ENCODE peak calls at places on chromosomes 6 and 20, in six cellular contexts. One of them, this sample, is unnamed.

GRCh38 chr20:3766832-3767433 is 620 bp downstream of the ADISSP start:
- DNase-seq in dorsolateral prefrontal cortex: no peak
- DNase-seq in IMR-90: no peak
- DNase-seq in colonic mucosa: no peak
- DNase-seq in GM23338: peak; percentile 43
- DNase-seq in H1: no peak
- DNase-seq in this sample: no peak

GRCh38 chr6:52995913-52996685 is 1.0 kb upstream of the GSTA4 start:
- DNase-seq in IMR-90: peak; percentile 91
- DNase-seq in dorsolateral prefrontal cortex: no peak
- DNase-seq in GM23338: peak; percentile 54
- DNase-seq in colonic mucosa: peak; percentile 45
- DNase-seq in H1: peak; percentile 47
- DNase-seq in this sample: peak; percentile 90

GRCh38 chr6:137283940-137284910 is 65.0 kb upstream of the IFNGR1 start:
- DNase-seq in IMR-90: peak; percentile 19
- DNase-seq in GM23338: no peak
- DNase-seq in colonic mucosa: no peak
- DNase-seq in H1: no peak
- DNase-seq in dorsolateral prefrontal cortex: no peak
- DNase-seq in this sample: peak; percentile 16

GRCh38 chr6:46015119-46015968 is at the start of gene CLIC5:
- DNase-seq in dorsolateral prefrontal cortex: peak; percentile 41
- DNase-seq in GM23338: peak; percentile 50
- DNase-seq in colonic mucosa: peak; percentile 70
- DNase-seq in IMR-90: no peak
- DNase-seq in H1: no peak
- DNase-seq in this sample: no peak

GRCh38 chr6:139124887-139125672 is 9.8 kb upstream of the HECA start:
- DNase-seq in colonic mucosa: peak; percentile 79
- DNase-seq in H1: no peak
- DNase-seq in GM23338: peak; percentile 79
- DNase-seq in IMR-90: peak; percentile 49
- DNase-seq in dorsolateral prefrontal cortex: no peak
- DNase-seq in this sample: peak; percentile 85

GRCh38 chr6:29011276-29011734 is 6.2 kb upstream of the ZNF311 start:
- DNase-seq in H1: no peak
- DNase-seq in colonic mucosa: no peak
- DNase-seq in IMR-90: peak; percentile 51
- DNase-seq in GM23338: peak; percentile 95
- DNase-seq in dorsolateral prefrontal cortex: no peak
- DNase-seq in this sample: peak; percentile 75

GRCh38 chr20:34362502-34363061 is 491 bp upstream of the ITCH start:
- DNase-seq in colonic mucosa: peak; percentile 26
- DNase-seq in GM23338: no peak
- DNase-seq in H1: no peak
- DNase-seq in dorsolateral prefrontal cortex: no peak
- DNase-seq in IMR-90: no peak
- DNase-seq in this sample: no peak

GRCh38 chr6:19860235-19860877 is 23.2 kb downstream of the ID4 start:
- DNase-seq in H1: no peak
- DNase-seq in dorsolateral prefrontal cortex: no peak
- DNase-seq in colonic mucosa: peak; percentile 54
- DNase-seq in IMR-90: no peak
- DNase-seq in GM23338: no peak
- DNase-seq in this sample: no peak

GRCh38 chr6:56255370-56255769 is 8.0 kb upstream of the COL21A1 start:
- DNase-seq in H1: no peak
- DNase-seq in dorsolateral prefrontal cortex: no peak
- DNase-seq in IMR-90: no peak
- DNase-seq in colonic mucosa: no peak
- DNase-seq in GM23338: no peak
- DNase-seq in this sample: peak; percentile 65

GRCh38 chr20:1301031-1301529 is 27.9 kb downstream of the SDCBP2 start:
- DNase-seq in GM23338: peak; percentile 33
- DNase-seq in IMR-90: peak; percentile 75
- DNase-seq in H1: no peak
- DNase-seq in colonic mucosa: no peak
- DNase-seq in dorsolateral prefrontal cortex: no peak
- DNase-seq in this sample: peak; percentile 75

GRCh38 chr6:130681028-130681427 is 146.2 kb upstream of the SMLR1 start:
- DNase-seq in GM23338: no peak
- DNase-seq in dorsolateral prefrontal cortex: no peak
- DNase-seq in H1: no peak
- DNase-seq in colonic mucosa: no peak
- DNase-seq in IMR-90: peak; percentile 65
- DNase-seq in this sample: peak; percentile 72

GRCh38 chr20:6213311-6213710 is 90.5 kb upstream of the FERMT1 start:
- DNase-seq in dorsolateral prefrontal cortex: no peak
- DNase-seq in H1: no peak
- DNase-seq in GM23338: no peak
- DNase-seq in IMR-90: no peak
- DNase-seq in colonic mucosa: no peak
- DNase-seq in this sample: no peak

GRCh38 chr6:119224095-119224701 is 125.4 kb downstream of the MAN1A1 start:
- DNase-seq in H1: no peak
- DNase-seq in colonic mucosa: no peak
- DNase-seq in GM23338: no peak
- DNase-seq in IMR-90: no peak
- DNase-seq in dorsolateral prefrontal cortex: no peak
- DNase-seq in this sample: no peak

GRCh38 chr6:154462425-154462824 is 48.1 kb downstream of the CNKSR3 start:
- DNase-seq in colonic mucosa: no peak
- DNase-seq in H1: no peak
- DNase-seq in IMR-90: no peak
- DNase-seq in GM23338: no peak
- DNase-seq in dorsolateral prefrontal cortex: no peak
- DNase-seq in this sample: no peak

GRCh38 chr20:18727032-18727508 is 86.5 kb upstream of the SCP2D1 start:
- DNase-seq in dorsolateral prefrontal cortex: no peak
- DNase-seq in H1: no peak
- DNase-seq in IMR-90: no peak
- DNase-seq in GM23338: no peak
- DNase-seq in colonic mucosa: peak; percentile 34
- DNase-seq in this sample: no peak

GRCh38 chr6:144912474-144912873 is 627.3 kb downstream of the UTRN start:
- DNase-seq in dorsolateral prefrontal cortex: no peak
- DNase-seq in IMR-90: peak; percentile 90
- DNase-seq in GM23338: peak; percentile 10
- DNase-seq in colonic mucosa: no peak
- DNase-seq in H1: no peak
- DNase-seq in this sample: peak; percentile 43

GRCh38 chr6:107816818-107817217 is 7.3 kb downstream of the SCML4 start:
- DNase-seq in GM23338: no peak
- DNase-seq in IMR-90: no peak
- DNase-seq in H1: no peak
- DNase-seq in colonic mucosa: peak; percentile 30
- DNase-seq in dorsolateral prefrontal cortex: no peak
- DNase-seq in this sample: no peak

GRCh38 chr6:93746892-93747291 is 327.5 kb upstream of the EPHA7 start:
- DNase-seq in IMR-90: no peak
- DNase-seq in dorsolateral prefrontal cortex: no peak
- DNase-seq in GM23338: peak; percentile 13
- DNase-seq in colonic mucosa: no peak
- DNase-seq in H1: no peak
- DNase-seq in this sample: no peak

GRCh38 chr20:40786336-40786735 is 97.3 kb upstream of the MAFB start:
- DNase-seq in colonic mucosa: no peak
- DNase-seq in dorsolateral prefrontal cortex: no peak
- DNase-seq in IMR-90: no peak
- DNase-seq in GM23338: no peak
- DNase-seq in H1: no peak
- DNase-seq in this sample: no peak

GRCh38 chr20:63011798-63012197 is 5.0 kb upstream of the BHLHE23 start:
- DNase-seq in IMR-90: no peak
- DNase-seq in colonic mucosa: no peak
- DNase-seq in dorsolateral prefrontal cortex: no peak
- DNase-seq in H1: no peak
- DNase-seq in GM23338: no peak
- DNase-seq in this sample: no peak

GRCh38 chr6:161166176-161166575 is 107.7 kb downstream of the AGPAT4 start:
- DNase-seq in GM23338: no peak
- DNase-seq in colonic mucosa: no peak
- DNase-seq in H1: no peak
- DNase-seq in IMR-90: no peak
- DNase-seq in dorsolateral prefrontal cortex: no peak
- DNase-seq in this sample: no peak

GRCh38 chr6:111653434-111653833 is 47.8 kb upstream of the TRAF3IP2 start:
- DNase-seq in colonic mucosa: no peak
- DNase-seq in H1: no peak
- DNase-seq in IMR-90: no peak
- DNase-seq in GM23338: no peak
- DNase-seq in dorsolateral prefrontal cortex: no peak
- DNase-seq in this sample: no peak

GRCh38 chr20:17796096-17796563 is 96.4 kb downstream of the BANF2 start:
- DNase-seq in IMR-90: peak; percentile 68
- DNase-seq in GM23338: no peak
- DNase-seq in dorsolateral prefrontal cortex: no peak
- DNase-seq in H1: no peak
- DNase-seq in colonic mucosa: no peak
- DNase-seq in this sample: peak; percentile 75

GRCh38 chr6:78598966-78599365 is 268.4 kb upstream of the IRAK1BP1 start:
- DNase-seq in H1: peak; percentile 5
- DNase-seq in GM23338: no peak
- DNase-seq in dorsolateral prefrontal cortex: no peak
- DNase-seq in colonic mucosa: no peak
- DNase-seq in IMR-90: peak; percentile 97
- DNase-seq in this sample: peak; percentile 89
- TF ChIP-seq CTCF in H1: no peak
- TF ChIP-seq CTCF in GM23338: no peak
- TF ChIP-seq CTCF in dorsolateral prefrontal cortex: no peak
- TF ChIP-seq CTCF in colonic mucosa: no peak
- TF ChIP-seq CTCF in IMR-90: no peak
- TF ChIP-seq CTCF in this sample: no peak

GRCh38 chr6:75337805-75338204 is 53.2 kb upstream of the TMEM30A start:
- DNase-seq in dorsolateral prefrontal cortex: no peak
- DNase-seq in IMR-90: peak; percentile 35
- DNase-seq in GM23338: no peak
- DNase-seq in H1: no peak
- DNase-seq in colonic mucosa: no peak
- DNase-seq in this sample: peak; percentile 15

GRCh38 chr6:75331134-75331533 is 46.5 kb upstream of the TMEM30A start:
- DNase-seq in GM23338: no peak
- DNase-seq in H1: no peak
- DNase-seq in dorsolateral prefrontal cortex: no peak
- DNase-seq in IMR-90: peak; percentile 62
- DNase-seq in colonic mucosa: no peak
- DNase-seq in this sample: peak; percentile 30

GRCh38 chr6:75329703-75330102 is 45.1 kb upstream of the TMEM30A start:
- DNase-seq in dorsolateral prefrontal cortex: no peak
- DNase-seq in IMR-90: no peak
- DNase-seq in H1: no peak
- DNase-seq in colonic mucosa: no peak
- DNase-seq in GM23338: no peak
- DNase-seq in this sample: no peak

GRCh38 chr6:75334266-75335040 is 49.9 kb upstream of the TMEM30A start:
- DNase-seq in dorsolateral prefrontal cortex: no peak
- DNase-seq in H1: peak; percentile 82
- DNase-seq in GM23338: peak; percentile 98
- DNase-seq in colonic mucosa: no peak
- DNase-seq in IMR-90: peak; percentile 72
- DNase-seq in this sample: peak; percentile 96

GRCh38 chr6:75333811-75334210 is 49.2 kb upstream of the TMEM30A start:
- DNase-seq in dorsolateral prefrontal cortex: no peak
- DNase-seq in GM23338: no peak
- DNase-seq in colonic mucosa: no peak
- DNase-seq in IMR-90: no peak
- DNase-seq in H1: no peak
- DNase-seq in this sample: peak; percentile 52
- H3K4me3 ChIP-seq in dorsolateral prefrontal cortex: no peak overlapping the region
- H3K4me3 ChIP-seq in GM23338: peak overlapping the region; percentile 29
- H3K4me3 ChIP-seq in colonic mucosa: no peak overlapping the region
- H3K4me3 ChIP-seq in IMR-90: no peak overlapping the region
- H3K4me3 ChIP-seq in H1: peak overlapping the region; percentile 6
- H3K4me3 ChIP-seq in this sample: no peak overlapping the region

GRCh38 chr20:50399917-50400704 is 110.1 kb upstream of the PTPN1 start:
- DNase-seq in IMR-90: peak; percentile 60
- DNase-seq in colonic mucosa: no peak
- DNase-seq in dorsolateral prefrontal cortex: no peak
- DNase-seq in H1: no peak
- DNase-seq in GM23338: no peak
- DNase-seq in this sample: peak; percentile 75
- TF ChIP-seq CTCF in IMR-90: peak; percentile 3
- TF ChIP-seq CTCF in colonic mucosa: no peak
- TF ChIP-seq CTCF in dorsolateral prefrontal cortex: peak; percentile 31
- TF ChIP-seq CTCF in H1: peak; percentile 27
- TF ChIP-seq CTCF in GM23338: peak; percentile 13
- TF ChIP-seq CTCF in this sample: no peak

GRCh38 chr6:113699239-113699638 is 157.9 kb upstream of the MARCKS start:
- DNase-seq in dorsolateral prefrontal cortex: no peak
- DNase-seq in GM23338: no peak
- DNase-seq in IMR-90: no peak
- DNase-seq in colonic mucosa: no peak
- DNase-seq in H1: no peak
- DNase-seq in this sample: no peak
- H3K4me3 ChIP-seq in dorsolateral prefrontal cortex: no peak overlapping the region
- H3K4me3 ChIP-seq in GM23338: no peak overlapping the region
- H3K4me3 ChIP-seq in IMR-90: no peak overlapping the region
- H3K4me3 ChIP-seq in colonic mucosa: no peak overlapping the region
- H3K4me3 ChIP-seq in H1: no peak overlapping the region
- H3K4me3 ChIP-seq in this sample: no peak overlapping the region

DNA sequence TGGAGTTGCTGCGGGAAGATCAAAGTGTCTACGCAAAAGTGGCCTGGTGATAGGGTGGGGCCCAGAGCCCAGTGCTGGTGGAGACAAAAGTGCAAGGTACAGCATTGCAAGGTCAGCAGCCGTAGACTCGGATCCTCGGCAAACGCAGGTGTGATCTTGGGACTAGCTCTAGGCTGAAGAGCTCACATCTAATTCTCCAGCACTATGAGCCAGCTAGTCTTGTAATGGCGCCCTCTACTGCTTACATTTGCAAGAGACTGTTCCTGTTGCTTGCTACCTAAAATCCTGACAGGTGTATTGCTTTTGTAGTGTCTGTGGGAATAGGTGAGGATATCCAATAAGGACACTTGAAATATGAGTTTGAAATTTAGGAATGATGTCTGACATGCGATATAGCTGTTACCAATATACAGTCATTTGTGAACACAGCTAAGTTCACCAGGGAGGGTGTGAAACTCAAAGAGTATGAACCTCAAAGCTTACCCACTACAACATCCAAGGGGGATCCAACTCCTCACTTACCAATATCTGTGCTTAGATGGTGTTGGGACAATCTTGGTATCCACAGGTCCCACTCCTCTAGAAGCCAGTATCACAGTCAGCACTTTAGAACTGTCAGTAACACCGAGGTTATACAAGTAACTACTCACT is 58.4 kb downstream of the PDE7B start:
- DNase-seq in IMR-90: peak; percentile 36
- DNase-seq in dorsolateral prefrontal cortex: no peak
- DNase-seq in colonic mucosa: peak; percentile 69
- DNase-seq in H1: peak; percentile 44
- DNase-seq in GM23338: peak; percentile 92
- DNase-seq in this sample: peak; percentile 59
- TF ChIP-seq CTCF in IMR-90: peak; percentile 36
- TF ChIP-seq CTCF in dorsolateral prefrontal cortex: peak; percentile 43
- TF ChIP-seq CTCF in colonic mucosa: peak; percentile 53
- TF ChIP-seq CTCF in H1: no peak
- TF ChIP-seq CTCF in GM23338: peak; percentile 78
- TF ChIP-seq CTCF in this sample: peak; percentile 64

GRCh38 chr20:15917333-15917732 is 655.9 kb downstream of the KIF16B start:
- DNase-seq in IMR-90: no peak
- DNase-seq in GM23338: no peak
- DNase-seq in dorsolateral prefrontal cortex: no peak
- DNase-seq in colonic mucosa: no peak
- DNase-seq in H1: no peak
- DNase-seq in this sample: no peak
- H3K4me3 ChIP-seq in IMR-90: no peak overlapping the region
- H3K4me3 ChIP-seq in GM23338: no peak overlapping the region
- H3K4me3 ChIP-seq in dorsolateral prefrontal cortex: no peak overlapping the region
- H3K4me3 ChIP-seq in colonic mucosa: no peak overlapping the region
- H3K4me3 ChIP-seq in H1: no peak overlapping the region
- H3K4me3 ChIP-seq in this sample: no peak overlapping the region

GRCh38 chr6:42042108-42042507 is 8.2 kb upstream of the TAF8 start:
- DNase-seq in H1: no peak
- DNase-seq in IMR-90: no peak
- DNase-seq in colonic mucosa: no peak
- DNase-seq in GM23338: no peak
- DNase-seq in dorsolateral prefrontal cortex: no peak
- DNase-seq in this sample: no peak
- TF ChIP-seq CTCF in H1: no peak
- TF ChIP-seq CTCF in IMR-90: no peak
- TF ChIP-seq CTCF in colonic mucosa: no peak
- TF ChIP-seq CTCF in GM23338: no peak
- TF ChIP-seq CTCF in dorsolateral prefrontal cortex: no peak
- TF ChIP-seq CTCF in this sample: no peak

This sample was measured in cardiac fibroblast.